ENCODE peak calls at places on chromosome 15, in five cellular contexts. One of them, this sample, is unnamed.

GRCh38 chr15:70243686-70244540 is 146.2 kb upstream of the TLE3 start:
- DNase-seq in activated gamma-delta T cell treated with anti-CD3 and anti-CD28 coated beads, Interleukin-2, amount 50 U/mL, for 16 hours: no peak
- DNase-seq in activated CD4-positive, alpha-beta T cell treated with anti-CD3 and anti-CD28 coated beads for 24 hours: no peak
- DNase-seq in activated T-cell treated with anti-CD3 and anti-CD28 coated beads, Interleukin-2, amount 50 U/mL, for 1 hour: no peak
- DNase-seq in mesendoderm: no peak
- DNase-seq in this sample: no peak

GRCh38 chr15:52558196-52558595 is 10.6 kb downstream of the ARPP19 start:
- DNase-seq in activated gamma-delta T cell treated with anti-CD3 and anti-CD28 coated beads, Interleukin-2, amount 50 U/mL, for 16 hours: peak; percentile 19
- DNase-seq in activated CD4-positive, alpha-beta T cell treated with anti-CD3 and anti-CD28 coated beads for 24 hours: peak; percentile 50
- DNase-seq in activated T-cell treated with anti-CD3 and anti-CD28 coated beads, Interleukin-2, amount 50 U/mL, for 1 hour: no peak
- DNase-seq in mesendoderm: peak; percentile 24
- DNase-seq in this sample: peak; percentile 72

GRCh38 chr15:41474436-41474835 is 19.2 kb upstream of the ITPKA start:
- DNase-seq in activated gamma-delta T cell treated with anti-CD3 and anti-CD28 coated beads, Interleukin-2, amount 50 U/mL, for 16 hours: no peak
- DNase-seq in activated CD4-positive, alpha-beta T cell treated with anti-CD3 and anti-CD28 coated beads for 24 hours: no peak
- DNase-seq in activated T-cell treated with anti-CD3 and anti-CD28 coated beads, Interleukin-2, amount 50 U/mL, for 1 hour: no peak
- DNase-seq in mesendoderm: no peak
- DNase-seq in this sample: no peak

GRCh38 chr15:101543926-101544490 is 54.5 kb upstream of the PCSK6 start:
- DNase-seq in activated gamma-delta T cell treated with anti-CD3 and anti-CD28 coated beads, Interleukin-2, amount 50 U/mL, for 16 hours: no peak
- DNase-seq in activated CD4-positive, alpha-beta T cell treated with anti-CD3 and anti-CD28 coated beads for 24 hours: no peak
- DNase-seq in activated T-cell treated with anti-CD3 and anti-CD28 coated beads, Interleukin-2, amount 50 U/mL, for 1 hour: no peak
- DNase-seq in mesendoderm: no peak
- DNase-seq in this sample: no peak

GRCh38 chr15:72284781-72285180 is 12.4 kb upstream of the PARP6 start:
- DNase-seq in activated gamma-delta T cell treated with anti-CD3 and anti-CD28 coated beads, Interleukin-2, amount 50 U/mL, for 16 hours: no peak
- DNase-seq in activated CD4-positive, alpha-beta T cell treated with anti-CD3 and anti-CD28 coated beads for 24 hours: no peak
- DNase-seq in activated T-cell treated with anti-CD3 and anti-CD28 coated beads, Interleukin-2, amount 50 U/mL, for 1 hour: no peak
- DNase-seq in mesendoderm: no peak
- DNase-seq in this sample: no peak

GRCh38 chr15:68337826-68338225 is 60.3 kb downstream of the FEM1B start:
- DNase-seq in activated gamma-delta T cell treated with anti-CD3 and anti-CD28 coated beads, Interleukin-2, amount 50 U/mL, for 16 hours: no peak
- DNase-seq in activated CD4-positive, alpha-beta T cell treated with anti-CD3 and anti-CD28 coated beads for 24 hours: no peak
- DNase-seq in activated T-cell treated with anti-CD3 and anti-CD28 coated beads, Interleukin-2, amount 50 U/mL, for 1 hour: no peak
- DNase-seq in mesendoderm: no peak
- DNase-seq in this sample: no peak

GRCh38 chr15:41493205-41493901 is at the start of gene ITPKA:
- DNase-seq in activated gamma-delta T cell treated with anti-CD3 and anti-CD28 coated beads, Interleukin-2, amount 50 U/mL, for 16 hours: peak; percentile 81
- DNase-seq in activated CD4-positive, alpha-beta T cell treated with anti-CD3 and anti-CD28 coated beads for 24 hours: peak; percentile 89
- DNase-seq in activated T-cell treated with anti-CD3 and anti-CD28 coated beads, Interleukin-2, amount 50 U/mL, for 1 hour: peak; percentile 84
- DNase-seq in mesendoderm: peak; percentile 71
- DNase-seq in this sample: peak; percentile 92

GRCh38 chr15:58362262-58362922 is 69.4 kb upstream of the LIPC start:
- DNase-seq in activated gamma-delta T cell treated with anti-CD3 and anti-CD28 coated beads, Interleukin-2, amount 50 U/mL, for 16 hours: no peak
- DNase-seq in activated CD4-positive, alpha-beta T cell treated with anti-CD3 and anti-CD28 coated beads for 24 hours: no peak
- DNase-seq in activated T-cell treated with anti-CD3 and anti-CD28 coated beads, Interleukin-2, amount 50 U/mL, for 1 hour: no peak
- DNase-seq in mesendoderm: no peak
- DNase-seq in this sample: no peak

GRCh38 chr15:35479423-35479822 is 66.5 kb downstream of the DPH6 start:
- DNase-seq in activated gamma-delta T cell treated with anti-CD3 and anti-CD28 coated beads, Interleukin-2, amount 50 U/mL, for 16 hours: no peak
- DNase-seq in activated CD4-positive, alpha-beta T cell treated with anti-CD3 and anti-CD28 coated beads for 24 hours: no peak
- DNase-seq in activated T-cell treated with anti-CD3 and anti-CD28 coated beads, Interleukin-2, amount 50 U/mL, for 1 hour: no peak
- DNase-seq in mesendoderm: peak; percentile 41
- DNase-seq in this sample: no peak

GRCh38 chr15:77542491-77543001 is 90.2 kb downstream of the LINGO1 start:
- DNase-seq in activated gamma-delta T cell treated with anti-CD3 and anti-CD28 coated beads, Interleukin-2, amount 50 U/mL, for 16 hours: no peak
- DNase-seq in activated CD4-positive, alpha-beta T cell treated with anti-CD3 and anti-CD28 coated beads for 24 hours: no peak
- DNase-seq in activated T-cell treated with anti-CD3 and anti-CD28 coated beads, Interleukin-2, amount 50 U/mL, for 1 hour: no peak
- DNase-seq in mesendoderm: peak; percentile 53
- DNase-seq in this sample: no peak

GRCh38 chr15:57472861-57473260 is 96.6 kb downstream of the CGNL1 start:
- DNase-seq in activated gamma-delta T cell treated with anti-CD3 and anti-CD28 coated beads, Interleukin-2, amount 50 U/mL, for 16 hours: no peak
- DNase-seq in activated CD4-positive, alpha-beta T cell treated with anti-CD3 and anti-CD28 coated beads for 24 hours: no peak
- DNase-seq in activated T-cell treated with anti-CD3 and anti-CD28 coated beads, Interleukin-2, amount 50 U/mL, for 1 hour: no peak
- DNase-seq in mesendoderm: no peak
- DNase-seq in this sample: no peak

GRCh38 chr15:67479781-67480180 is 41.1 kb upstream of the C15orf61 start:
- DNase-seq in activated gamma-delta T cell treated with anti-CD3 and anti-CD28 coated beads, Interleukin-2, amount 50 U/mL, for 16 hours: no peak
- DNase-seq in activated CD4-positive, alpha-beta T cell treated with anti-CD3 and anti-CD28 coated beads for 24 hours: no peak
- DNase-seq in activated T-cell treated with anti-CD3 and anti-CD28 coated beads, Interleukin-2, amount 50 U/mL, for 1 hour: no peak
- DNase-seq in mesendoderm: no peak
- DNase-seq in this sample: no peak

GRCh38 chr15:58839485-58839884 is 68.4 kb downstream of the MINDY2 start:
- DNase-seq in activated gamma-delta T cell treated with anti-CD3 and anti-CD28 coated beads, Interleukin-2, amount 50 U/mL, for 16 hours: no peak
- DNase-seq in activated CD4-positive, alpha-beta T cell treated with anti-CD3 and anti-CD28 coated beads for 24 hours: no peak
- DNase-seq in activated T-cell treated with anti-CD3 and anti-CD28 coated beads, Interleukin-2, amount 50 U/mL, for 1 hour: no peak
- DNase-seq in mesendoderm: peak; percentile 23
- DNase-seq in this sample: no peak

GRCh38 chr15:57560976-57561711 is 30.6 kb upstream of the MYZAP start:
- DNase-seq in activated gamma-delta T cell treated with anti-CD3 and anti-CD28 coated beads, Interleukin-2, amount 50 U/mL, for 16 hours: peak; percentile 39
- DNase-seq in activated CD4-positive, alpha-beta T cell treated with anti-CD3 and anti-CD28 coated beads for 24 hours: peak; percentile 54
- DNase-seq in activated T-cell treated with anti-CD3 and anti-CD28 coated beads, Interleukin-2, amount 50 U/mL, for 1 hour: peak; percentile 48
- DNase-seq in mesendoderm: peak; percentile 70
- DNase-seq in this sample: peak; percentile 76

GRCh38 chr15:52567886-52568568 is 803 bp downstream of the ARPP19 start:
- DNase-seq in activated gamma-delta T cell treated with anti-CD3 and anti-CD28 coated beads, Interleukin-2, amount 50 U/mL, for 16 hours: peak; percentile 26
- DNase-seq in activated CD4-positive, alpha-beta T cell treated with anti-CD3 and anti-CD28 coated beads for 24 hours: no peak
- DNase-seq in activated T-cell treated with anti-CD3 and anti-CD28 coated beads, Interleukin-2, amount 50 U/mL, for 1 hour: peak; percentile 55
- DNase-seq in mesendoderm: no peak
- DNase-seq in this sample: peak; percentile 20

GRCh38 chr15:72174551-72175165 is 22.9 kb downstream of the GRAMD2A start:
- DNase-seq in activated gamma-delta T cell treated with anti-CD3 and anti-CD28 coated beads, Interleukin-2, amount 50 U/mL, for 16 hours: no peak
- DNase-seq in activated CD4-positive, alpha-beta T cell treated with anti-CD3 and anti-CD28 coated beads for 24 hours: no peak
- DNase-seq in activated T-cell treated with anti-CD3 and anti-CD28 coated beads, Interleukin-2, amount 50 U/mL, for 1 hour: no peak
- DNase-seq in mesendoderm: no peak
- DNase-seq in this sample: no peak

GRCh38 chr15:66961407-66961884 is 104.0 kb upstream of the SMAD3 start:
- DNase-seq in activated gamma-delta T cell treated with anti-CD3 and anti-CD28 coated beads, Interleukin-2, amount 50 U/mL, for 16 hours: no peak
- DNase-seq in activated CD4-positive, alpha-beta T cell treated with anti-CD3 and anti-CD28 coated beads for 24 hours: no peak
- DNase-seq in activated T-cell treated with anti-CD3 and anti-CD28 coated beads, Interleukin-2, amount 50 U/mL, for 1 hour: no peak
- DNase-seq in mesendoderm: peak; percentile 29
- DNase-seq in this sample: no peak

GRCh38 chr15:42131006-42131405 is 25.4 kb downstream of the PLA2G4F start:
- DNase-seq in activated gamma-delta T cell treated with anti-CD3 and anti-CD28 coated beads, Interleukin-2, amount 50 U/mL, for 16 hours: no peak
- DNase-seq in activated CD4-positive, alpha-beta T cell treated with anti-CD3 and anti-CD28 coated beads for 24 hours: no peak
- DNase-seq in activated T-cell treated with anti-CD3 and anti-CD28 coated beads, Interleukin-2, amount 50 U/mL, for 1 hour: no peak
- DNase-seq in mesendoderm: no peak
- DNase-seq in this sample: peak; percentile 43

GRCh38 chr15:98360031-98360430 is 288.3 kb upstream of the IGF1R start:
- DNase-seq in activated gamma-delta T cell treated with anti-CD3 and anti-CD28 coated beads, Interleukin-2, amount 50 U/mL, for 16 hours: no peak
- DNase-seq in activated CD4-positive, alpha-beta T cell treated with anti-CD3 and anti-CD28 coated beads for 24 hours: no peak
- DNase-seq in activated T-cell treated with anti-CD3 and anti-CD28 coated beads, Interleukin-2, amount 50 U/mL, for 1 hour: no peak
- DNase-seq in mesendoderm: no peak
- DNase-seq in this sample: no peak

GRCh38 chr15:32784571-32784970 is 66.8 kb downstream of the GREM1 start:
- DNase-seq in activated gamma-delta T cell treated with anti-CD3 and anti-CD28 coated beads, Interleukin-2, amount 50 U/mL, for 16 hours: no peak
- DNase-seq in activated CD4-positive, alpha-beta T cell treated with anti-CD3 and anti-CD28 coated beads for 24 hours: no peak
- DNase-seq in activated T-cell treated with anti-CD3 and anti-CD28 coated beads, Interleukin-2, amount 50 U/mL, for 1 hour: no peak
- DNase-seq in mesendoderm: no peak
- DNase-seq in this sample: no peak

GRCh38 chr15:46326173-46326572 is 691.3 kb downstream of the SQOR start:
- DNase-seq in activated gamma-delta T cell treated with anti-CD3 and anti-CD28 coated beads, Interleukin-2, amount 50 U/mL, for 16 hours: no peak
- DNase-seq in activated CD4-positive, alpha-beta T cell treated with anti-CD3 and anti-CD28 coated beads for 24 hours: no peak
- DNase-seq in activated T-cell treated with anti-CD3 and anti-CD28 coated beads, Interleukin-2, amount 50 U/mL, for 1 hour: no peak
- DNase-seq in mesendoderm: no peak
- DNase-seq in this sample: no peak

GRCh38 chr15:75431682-75432081 is 19.8 kb downstream of the SIN3A start:
- DNase-seq in activated gamma-delta T cell treated with anti-CD3 and anti-CD28 coated beads, Interleukin-2, amount 50 U/mL, for 16 hours: no peak
- DNase-seq in activated CD4-positive, alpha-beta T cell treated with anti-CD3 and anti-CD28 coated beads for 24 hours: no peak
- DNase-seq in activated T-cell treated with anti-CD3 and anti-CD28 coated beads, Interleukin-2, amount 50 U/mL, for 1 hour: no peak
- DNase-seq in mesendoderm: no peak
- DNase-seq in this sample: no peak

GRCh38 chr15:56788359-56788758 is 55.0 kb upstream of the ZNF280D start:
- DNase-seq in activated gamma-delta T cell treated with anti-CD3 and anti-CD28 coated beads, Interleukin-2, amount 50 U/mL, for 16 hours: no peak
- DNase-seq in activated CD4-positive, alpha-beta T cell treated with anti-CD3 and anti-CD28 coated beads for 24 hours: no peak
- DNase-seq in activated T-cell treated with anti-CD3 and anti-CD28 coated beads, Interleukin-2, amount 50 U/mL, for 1 hour: no peak
- DNase-seq in mesendoderm: no peak
- DNase-seq in this sample: no peak

GRCh38 chr15:36831915-36832310 is 252.5 kb downstream of the CDIN1 start:
- DNase-seq in activated gamma-delta T cell treated with anti-CD3 and anti-CD28 coated beads, Interleukin-2, amount 50 U/mL, for 16 hours: no peak
- DNase-seq in activated CD4-positive, alpha-beta T cell treated with anti-CD3 and anti-CD28 coated beads for 24 hours: no peak
- DNase-seq in activated T-cell treated with anti-CD3 and anti-CD28 coated beads, Interleukin-2, amount 50 U/mL, for 1 hour: no peak
- DNase-seq in mesendoderm: no peak
- DNase-seq in this sample: no peak

GRCh38 chr15:28086175-28086703 is 12.9 kb downstream of the OCA2 start:
- DNase-seq in activated gamma-delta T cell treated with anti-CD3 and anti-CD28 coated beads, Interleukin-2, amount 50 U/mL, for 16 hours: no peak
- DNase-seq in activated CD4-positive, alpha-beta T cell treated with anti-CD3 and anti-CD28 coated beads for 24 hours: peak; percentile 37
- DNase-seq in activated T-cell treated with anti-CD3 and anti-CD28 coated beads, Interleukin-2, amount 50 U/mL, for 1 hour: peak; percentile 53
- DNase-seq in mesendoderm: peak; percentile 80
- DNase-seq in this sample: peak; percentile 70

GRCh38 chr15:91855241-91855640 is 1.7 kb downstream of the SLCO3A1 start:
- DNase-seq in activated gamma-delta T cell treated with anti-CD3 and anti-CD28 coated beads, Interleukin-2, amount 50 U/mL, for 16 hours: no peak
- DNase-seq in activated CD4-positive, alpha-beta T cell treated with anti-CD3 and anti-CD28 coated beads for 24 hours: no peak
- DNase-seq in activated T-cell treated with anti-CD3 and anti-CD28 coated beads, Interleukin-2, amount 50 U/mL, for 1 hour: no peak
- DNase-seq in mesendoderm: no peak
- DNase-seq in this sample: no peak

GRCh38 chr15:91537868-91538267 is 315.6 kb upstream of the SLCO3A1 start:
- DNase-seq in activated gamma-delta T cell treated with anti-CD3 and anti-CD28 coated beads, Interleukin-2, amount 50 U/mL, for 16 hours: no peak
- DNase-seq in activated CD4-positive, alpha-beta T cell treated with anti-CD3 and anti-CD28 coated beads for 24 hours: no peak
- DNase-seq in activated T-cell treated with anti-CD3 and anti-CD28 coated beads, Interleukin-2, amount 50 U/mL, for 1 hour: no peak
- DNase-seq in mesendoderm: no peak
- DNase-seq in this sample: no peak

GRCh38 chr15:83971967-83972366 is 263.6 kb upstream of the GOLGA6L4 start:
- DNase-seq in activated gamma-delta T cell treated with anti-CD3 and anti-CD28 coated beads, Interleukin-2, amount 50 U/mL, for 16 hours: no peak
- DNase-seq in activated CD4-positive, alpha-beta T cell treated with anti-CD3 and anti-CD28 coated beads for 24 hours: no peak
- DNase-seq in activated T-cell treated with anti-CD3 and anti-CD28 coated beads, Interleukin-2, amount 50 U/mL, for 1 hour: no peak
- DNase-seq in mesendoderm: no peak
- DNase-seq in this sample: no peak

GRCh38 chr15:35477853-35478252 is 68.1 kb downstream of the DPH6 start:
- DNase-seq in activated gamma-delta T cell treated with anti-CD3 and anti-CD28 coated beads, Interleukin-2, amount 50 U/mL, for 16 hours: no peak
- DNase-seq in activated CD4-positive, alpha-beta T cell treated with anti-CD3 and anti-CD28 coated beads for 24 hours: no peak
- DNase-seq in activated T-cell treated with anti-CD3 and anti-CD28 coated beads, Interleukin-2, amount 50 U/mL, for 1 hour: no peak
- DNase-seq in mesendoderm: no peak
- DNase-seq in this sample: no peak

GRCh38 chr15:69143756-69144436 is 16.5 kb upstream of the GLCE start:
- DNase-seq in activated gamma-delta T cell treated with anti-CD3 and anti-CD28 coated beads, Interleukin-2, amount 50 U/mL, for 16 hours: no peak
- DNase-seq in activated CD4-positive, alpha-beta T cell treated with anti-CD3 and anti-CD28 coated beads for 24 hours: no peak
- DNase-seq in activated T-cell treated with anti-CD3 and anti-CD28 coated beads, Interleukin-2, amount 50 U/mL, for 1 hour: no peak
- DNase-seq in mesendoderm: no peak
- DNase-seq in this sample: no peak

GRCh38 chr15:33022629-33023028 is 171.9 kb downstream of the FMN1 start:
- DNase-seq in activated gamma-delta T cell treated with anti-CD3 and anti-CD28 coated beads, Interleukin-2, amount 50 U/mL, for 16 hours: no peak
- DNase-seq in activated CD4-positive, alpha-beta T cell treated with anti-CD3 and anti-CD28 coated beads for 24 hours: no peak
- DNase-seq in activated T-cell treated with anti-CD3 and anti-CD28 coated beads, Interleukin-2, amount 50 U/mL, for 1 hour: no peak
- DNase-seq in mesendoderm: peak; percentile 91
- DNase-seq in this sample: no peak

GRCh38 chr15:74725845-74726773 is 781 bp upstream of the CYP1A1 start:
- DNase-seq in activated gamma-delta T cell treated with anti-CD3 and anti-CD28 coated beads, Interleukin-2, amount 50 U/mL, for 16 hours: peak; percentile 48
- DNase-seq in activated CD4-positive, alpha-beta T cell treated with anti-CD3 and anti-CD28 coated beads for 24 hours: peak; percentile 35
- DNase-seq in activated T-cell treated with anti-CD3 and anti-CD28 coated beads, Interleukin-2, amount 50 U/mL, for 1 hour: peak; percentile 62
- DNase-seq in mesendoderm: peak; percentile 34
- DNase-seq in this sample: peak; percentile 56

GRCh38 chr15:28942521-28943035 is 56.8 kb downstream of the APBA2 start:
- DNase-seq in activated gamma-delta T cell treated with anti-CD3 and anti-CD28 coated beads, Interleukin-2, amount 50 U/mL, for 16 hours: no peak
- DNase-seq in activated CD4-positive, alpha-beta T cell treated with anti-CD3 and anti-CD28 coated beads for 24 hours: no peak
- DNase-seq in activated T-cell treated with anti-CD3 and anti-CD28 coated beads, Interleukin-2, amount 50 U/mL, for 1 hour: no peak
- DNase-seq in mesendoderm: no peak
- DNase-seq in this sample: no peak

GRCh38 chr15:95843241-95843851 is 487.2 kb upstream of the NR2F2 start:
- DNase-seq in activated gamma-delta T cell treated with anti-CD3 and anti-CD28 coated beads, Interleukin-2, amount 50 U/mL, for 16 hours: no peak
- DNase-seq in activated CD4-positive, alpha-beta T cell treated with anti-CD3 and anti-CD28 coated beads for 24 hours: no peak
- DNase-seq in activated T-cell treated with anti-CD3 and anti-CD28 coated beads, Interleukin-2, amount 50 U/mL, for 1 hour: no peak
- DNase-seq in mesendoderm: no peak
- DNase-seq in this sample: no peak

GRCh38 chr15:97126556-97127233 is 796.2 kb downstream of the NR2F2 start:
- DNase-seq in activated gamma-delta T cell treated with anti-CD3 and anti-CD28 coated beads, Interleukin-2, amount 50 U/mL, for 16 hours: no peak
- DNase-seq in activated CD4-positive, alpha-beta T cell treated with anti-CD3 and anti-CD28 coated beads for 24 hours: no peak
- DNase-seq in activated T-cell treated with anti-CD3 and anti-CD28 coated beads, Interleukin-2, amount 50 U/mL, for 1 hour: no peak
- DNase-seq in mesendoderm: peak; percentile 83
- DNase-seq in this sample: no peak

GRCh38 chr15:70100495-70101331 is 3.0 kb upstream of the TLE3 start:
- DNase-seq in activated gamma-delta T cell treated with anti-CD3 and anti-CD28 coated beads, Interleukin-2, amount 50 U/mL, for 16 hours: peak; percentile 46
- DNase-seq in activated CD4-positive, alpha-beta T cell treated with anti-CD3 and anti-CD28 coated beads for 24 hours: peak; percentile 35
- DNase-seq in activated T-cell treated with anti-CD3 and anti-CD28 coated beads, Interleukin-2, amount 50 U/mL, for 1 hour: peak; percentile 72
- DNase-seq in mesendoderm: peak; percentile 82
- DNase-seq in this sample: peak; percentile 78

GRCh38 chr15:99117563-99118257 is 12.8 kb downstream of the SYNM start:
- DNase-seq in activated gamma-delta T cell treated with anti-CD3 and anti-CD28 coated beads, Interleukin-2, amount 50 U/mL, for 16 hours: no peak
- DNase-seq in activated CD4-positive, alpha-beta T cell treated with anti-CD3 and anti-CD28 coated beads for 24 hours: no peak
- DNase-seq in activated T-cell treated with anti-CD3 and anti-CD28 coated beads, Interleukin-2, amount 50 U/mL, for 1 hour: no peak
- DNase-seq in mesendoderm: no peak
- DNase-seq in this sample: no peak

GRCh38 chr15:91031796-91032195 is 9.4 kb upstream of the VPS33B start:
- DNase-seq in activated gamma-delta T cell treated with anti-CD3 and anti-CD28 coated beads, Interleukin-2, amount 50 U/mL, for 16 hours: no peak
- DNase-seq in activated CD4-positive, alpha-beta T cell treated with anti-CD3 and anti-CD28 coated beads for 24 hours: no peak
- DNase-seq in activated T-cell treated with anti-CD3 and anti-CD28 coated beads, Interleukin-2, amount 50 U/mL, for 1 hour: no peak
- DNase-seq in mesendoderm: no peak
- DNase-seq in this sample: no peak

GRCh38 chr15:50281427-50281826 is 15.9 kb upstream of the HDC start:
- DNase-seq in activated gamma-delta T cell treated with anti-CD3 and anti-CD28 coated beads, Interleukin-2, amount 50 U/mL, for 16 hours: no peak
- DNase-seq in activated CD4-positive, alpha-beta T cell treated with anti-CD3 and anti-CD28 coated beads for 24 hours: no peak
- DNase-seq in activated T-cell treated with anti-CD3 and anti-CD28 coated beads, Interleukin-2, amount 50 U/mL, for 1 hour: no peak
- DNase-seq in mesendoderm: no peak
- DNase-seq in this sample: no peak

GRCh38 chr15:58627046-58627445 is 122.5 kb downstream of the ADAM10 start:
- DNase-seq in activated gamma-delta T cell treated with anti-CD3 and anti-CD28 coated beads, Interleukin-2, amount 50 U/mL, for 16 hours: no peak
- DNase-seq in activated CD4-positive, alpha-beta T cell treated with anti-CD3 and anti-CD28 coated beads for 24 hours: no peak
- DNase-seq in activated T-cell treated with anti-CD3 and anti-CD28 coated beads, Interleukin-2, amount 50 U/mL, for 1 hour: no peak
- DNase-seq in mesendoderm: no peak
- DNase-seq in this sample: no peak

This sample was measured in stimulated activated effector memory CD8-positive, alpha-beta T cell treated with anti-CD3 and anti-CD28 coated beads, Interleukin-12 subunit alpha, Interleukin-12 subunit beta, amount 100 ng/mL, for 72 hours.